ENCODE peak calls at places on chromosomes 13 and 19, in six cellular contexts. Q is A172, T is uterus, U is HFF-Myc, L is NCI-H1930, B is HFFc6. J is an unnamed sample.

GRCh38 chr13:65808061-65808460 is 1422.1 kb downstream of the PCDH9 start:
- DNase-seq in Q (no peak), T (no peak), U (no peak), L (no peak), B (peak; percentile 45), J (no peak)

GRCh38 chr19:19531951-19532805 is 3.5 kb downstream of the YJEFN3 start:
- DNase-seq in Q (peak; percentile 34), T (peak; percentile 72), U (no peak), L (peak; percentile 44), B (peak; percentile 49), J (no peak)

GRCh38 chr13:40058757-40059236 is 403.3 kb downstream of the COG6 start:
- DNase-seq in Q (no peak), T (no peak), U (no peak), L (no peak), B (no peak), J (no peak)

GRCh38 chr19:16216744-16217670 is 19.3 kb downstream of the AP1M1 start:
- DNase-seq in Q (no peak), T (no peak), U (no peak), L (no peak), B (no peak), J (no peak)

GRCh38 chr19:34176581-34176980 is 4.3 kb downstream of the LSM14A start:
- DNase-seq in Q (no peak), T (no peak), U (no peak), L (no peak), B (no peak), J (no peak)

GRCh38 chr13:93183302-93183701 is 43.3 kb upstream of the GPC6 start:
- DNase-seq in Q (no peak), T (no peak), U (no peak), L (no peak), B (no peak), J (no peak)

GRCh38 chr19:17860993-17861360 is 1.3 kb downstream of the RPL18A start:
- DNase-seq in Q (no peak), T (no peak), U (no peak), L (no peak), B (no peak), J (no peak)

GRCh38 chr19:48674921-48675824 is 2.4 kb upstream of the NTN5 start:
- DNase-seq in Q (peak; percentile 53), T (peak; percentile 87), U (peak; percentile 65), L (peak; percentile 76), B (peak; percentile 78), J (no peak)

GRCh38 chr19:41531438-41532311 is 44.3 kb upstream of the CEACAM21 start:
- DNase-seq in Q (peak; percentile 61), T (peak; percentile 79), U (no peak), L (peak; percentile 41), B (no peak), J (no peak)

GRCh38 chr19:47013041-47013517 is 6.6 kb upstream of the NPAS1 start:
- DNase-seq in Q (peak; percentile 57), T (peak; percentile 69), U (no peak), L (peak; percentile 60), B (peak; percentile 65), J (no peak)

GRCh38 chr13:98454389-98454881 is 122.5 kb downstream of the STK24 start:
- DNase-seq in Q (peak; percentile 79), T (no peak), U (peak; percentile 62), L (no peak), B (peak; percentile 90), J (no peak)

GRCh38 chr13:95564948-95565347 is 12.4 kb downstream of the CLDN10 start:
- DNase-seq in Q (peak; percentile 45), T (no peak), U (no peak), L (no peak), B (peak; percentile 46), J (no peak)

J was measured in keratinocyte.